ENCODE peak calls at places on chromosomes 5 and 9, in eight cellular contexts. O is OCI-LY7, K is suprapubic skin, U is upper lobe of right lung, W is choroid plexus epithelial cell, H is fibroblast of pulmonary artery, C is progenitor cell of endocrine pancreas, Q is GM13977. L is an unnamed sample.

GRCh38 chr9:27407966-27408365 is 111.0 kb upstream of the EQTN start:
- DNase-seq in Q (no peak), H (peak; percentile 48), U (no peak), K (no peak), O (no peak), C (no peak), W (peak; percentile 58), L (no peak)

GRCh38 chr5:134142088-134142487 is 27.6 kb downstream of the TCF7 start:
- DNase-seq in Q (no peak), W (no peak), O (no peak), C (peak; percentile 7), K (peak; percentile 75), U (peak; percentile 48), H (no peak), L (no peak)

GRCh38 chr9:112647596-112647995 is 70.3 kb downstream of the INIP start:
- DNase-seq in H (no peak), K (no peak), W (no peak), C (no peak), U (no peak), O (no peak), Q (no peak), L (no peak)

GRCh38 chr5:86118542-86118941 is 499.2 kb upstream of the COX7C start:
- DNase-seq in U (no peak), C (no peak), H (no peak), W (no peak), Q (no peak), K (no peak), O (peak; percentile 10), L (peak; percentile 36)

GRCh38 chr5:151156732-151157402 is 712 bp downstream of the ANXA6 start:
- DNase-seq in C (no peak), U (no peak), H (no peak), K (no peak), O (no peak), W (peak; percentile 29), Q (peak; percentile 60), L (peak; percentile 47)

GRCh38 chr9:655875-656274 is 185.6 kb upstream of the DMRT1 start:
- DNase-seq in U (peak; percentile 71), K (no peak), O (no peak), Q (no peak), H (peak; percentile 56), W (peak; percentile 46), C (no peak), L (no peak)

GRCh38 chr9:112439171-112439570 is 47.5 kb upstream of the KIAA1958 start:
- DNase-seq in Q (no peak), H (no peak), O (no peak), K (no peak), C (no peak), W (no peak), U (no peak), L (no peak)

GRCh38 chr9:131624636-131625241 is 79.4 kb downstream of the PRRT1B start:
- DNase-seq in U (no peak), K (no peak), O (no peak), W (no peak), C (no peak), Q (no peak), H (no peak), L (no peak)

GRCh38 chr5:159022178-159022556 is 77.5 kb downstream of the EBF1 start:
- DNase-seq in O (no peak), K (peak; percentile 82), W (peak; percentile 69), U (no peak), H (peak; percentile 82), Q (no peak), C (no peak), L (no peak)

GRCh38 chr5:138386290-138386689 is 33.8 kb downstream of the KDM3B start:
- DNase-seq in K (no peak), U (no peak), O (no peak), W (no peak), H (no peak), Q (no peak), C (no peak), L (no peak)

GRCh38 chr5:66595877-66596790 is at the start of gene MAST4:
- DNase-seq in O (peak; percentile 83), K (peak; percentile 80), W (peak; percentile 88), C (peak; percentile 92), H (peak; percentile 91), U (peak; percentile 97), Q (peak; percentile 94), L (peak; percentile 94)

GRCh38 chr9:116015855-116016254 is 137.7 kb upstream of the PAPPA start:
- DNase-seq in H (peak; percentile 70), U (no peak), C (no peak), O (no peak), Q (no peak), W (no peak), K (no peak), L (no peak)

DNA sequence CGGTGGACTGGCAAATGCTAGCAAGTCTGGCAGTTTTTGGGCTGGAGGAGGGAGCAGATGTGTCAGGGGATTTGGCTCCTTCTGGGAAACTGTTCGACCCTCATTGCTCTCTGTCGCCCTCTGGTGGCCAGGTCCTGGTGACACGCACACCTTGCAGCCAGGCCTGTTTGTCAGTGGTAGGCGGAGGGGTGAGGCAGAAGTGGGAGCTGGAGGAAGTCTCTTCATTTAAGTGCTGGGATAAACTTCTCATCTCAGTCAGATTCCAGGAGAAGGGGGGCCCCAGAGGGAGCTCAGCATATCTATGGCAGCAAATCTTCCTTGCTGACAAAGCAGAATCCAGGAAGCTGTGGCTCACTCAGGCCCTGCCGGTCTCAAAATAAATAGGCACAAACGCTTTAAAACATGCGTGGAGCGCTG is 326.5 kb downstream of the ZSWIM6 start:
- DNase-seq in Q (peak; percentile 68), H (peak; percentile 83), K (peak; percentile 84), O (peak; percentile 62), U (peak; percentile 91), W (peak; percentile 76), C (peak; percentile 87), L (peak; percentile 67)
- TF ChIP-seq CTCF in Q (peak; percentile 97), H (peak; percentile 97), K (peak; percentile 91), O (peak; percentile 95), U (peak; percentile 94), W (peak; percentile 98), C (peak; percentile 94), L (peak; percentile 96)

DNA sequence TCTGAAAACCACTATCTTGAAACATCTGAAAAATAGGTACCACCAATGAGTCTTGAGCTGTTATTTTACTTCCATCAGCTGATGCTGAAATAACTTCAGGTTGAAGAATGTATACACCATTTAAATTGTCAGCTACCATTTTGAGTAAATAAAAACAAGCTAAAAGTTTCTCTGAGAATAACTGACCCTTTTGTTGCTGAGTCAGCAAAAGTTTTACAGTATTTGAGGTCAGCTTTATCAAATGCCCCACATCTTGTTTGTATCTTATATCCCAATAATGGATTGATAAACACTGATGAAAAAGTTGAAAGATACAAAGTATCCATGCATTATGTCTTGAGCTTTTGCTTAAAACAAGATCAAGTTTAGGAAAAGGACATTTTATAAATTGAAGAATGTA is 22.8 kb downstream of the CPLANE1 start:
- DNase-seq in O (no peak), Q (no peak), U (no peak), W (no peak), C (no peak), H (no peak), K (no peak), L (no peak)
- TF ChIP-seq CTCF in O (no peak), Q (no peak), U (no peak), W (no peak), C (no peak), H (no peak), K (no peak), L (no peak)

GRCh38 chr5:43677241-43677640 is 74.3 kb downstream of the NNT start:
- DNase-seq in U (no peak), H (no peak), O (no peak), C (no peak), Q (no peak), K (no peak), W (no peak), L (no peak)
- TF ChIP-seq CTCF in U (no peak), H (no peak), O (no peak), C (no peak), Q (no peak), K (no peak), W (no peak), L (no peak)

GRCh38 chr5:141354900-141355469 is at the start of gene PCDHGA4:
- DNase-seq in C (no peak), O (peak; percentile 39), W (no peak), H (peak; percentile 49), U (no peak), K (no peak), Q (no peak), L (no peak)
- TF ChIP-seq CTCF in C (peak; percentile 16), O (peak; percentile 98), W (peak; percentile 43), H (peak; percentile 50), U (peak; percentile 45), K (no peak), Q (peak; percentile 22), L (peak; percentile 54)

GRCh38 chr9:2122299-2122698 is 107.2 kb downstream of the SMARCA2 start:
- DNase-seq in H (no peak), O (no peak), C (no peak), U (no peak), Q (no peak), K (no peak), W (no peak), L (no peak)

GRCh38 chr9:2117527-2117926 is 102.4 kb downstream of the SMARCA2 start:
- DNase-seq in Q (no peak), O (no peak), K (no peak), H (no peak), W (no peak), C (no peak), U (no peak), L (no peak)

GRCh38 chr9:2125909-2126308 is 110.8 kb downstream of the SMARCA2 start:
- DNase-seq in Q (peak; percentile 21), O (peak; percentile 4), C (no peak), U (no peak), K (no peak), W (peak; percentile 30), H (peak; percentile 33), L (peak; percentile 36)

GRCh38 chr9:2119490-2120046 is 104.4 kb downstream of the SMARCA2 start:
- DNase-seq in K (no peak), H (no peak), U (no peak), C (no peak), Q (no peak), O (no peak), W (no peak), L (no peak)

GRCh38 chr9:2120926-2121689 is 106.0 kb downstream of the SMARCA2 start:
- DNase-seq in H (peak; percentile 63), Q (no peak), K (no peak), U (no peak), O (no peak), W (peak; percentile 79), C (no peak), L (no peak)
- TF ChIP-seq CTCF in H (peak; percentile 31), Q (no peak), K (no peak), U (peak; percentile 29), O (peak; percentile 20), W (peak; percentile 56), C (no peak), L (no peak)

GRCh38 chr9:121286688-121286972 is 18.7 kb downstream of the GSN start:
- DNase-seq in H (no peak), Q (no peak), U (no peak), W (no peak), O (no peak), K (no peak), C (no peak), L (no peak)
- TF ChIP-seq CTCF in H (no peak), Q (no peak), U (no peak), W (no peak), O (no peak), K (no peak), C (no peak), L (no peak)

GRCh38 chr5:149667827-149668122 is 62.3 kb upstream of the PPARGC1B start:
- DNase-seq in Q (no peak), C (no peak), W (no peak), H (no peak), O (no peak), U (no peak), K (no peak), L (no peak)
- TF ChIP-seq CTCF in Q (no peak), C (no peak), W (no peak), H (no peak), O (peak; percentile 66), U (no peak), K (peak; percentile 3), L (peak; percentile 1)

GRCh38 chr5:115262405-115263247 is at the start of gene PGGT1B:
- DNase-seq in U (peak; percentile 89), K (peak; percentile 86), O (peak; percentile 82), C (peak; percentile 48), W (peak; percentile 71), H (peak; percentile 66), Q (peak; percentile 80), L (peak; percentile 66)
- TF ChIP-seq CTCF in U (no peak), K (no peak), O (no peak), C (no peak), W (no peak), H (no peak), Q (no peak), L (no peak)